ENCODE peak calls at places on chromosomes 11 and 22, in seven cellular contexts. One of them, this sample, is unnamed.

GRCh38 chr22:45998638-45999378 is 21.8 kb upstream of the WNT7B start:
- DNase-seq in GDM1: no peak
- DNase-seq in NCI-H2107: no peak
- DNase-seq in HEK293T: no peak
- DNase-seq in CD8-positive, alpha-beta memory T cell: no peak
- DNase-seq in NCI-H1436 treated with DMSO at 0.1 percent for 48 hours: no peak
- DNase-seq in M059J: no peak
- DNase-seq in this sample: peak; percentile 69

GRCh38 chr11:93585758-93586157 is 42.6 kb upstream of the SMCO4 start:
- DNase-seq in GDM1: no peak
- DNase-seq in CD8-positive, alpha-beta memory T cell: no peak
- DNase-seq in NCI-H1436 treated with DMSO at 0.1 percent for 48 hours: no peak
- DNase-seq in HEK293T: no peak
- DNase-seq in M059J: peak; percentile 67
- DNase-seq in NCI-H2107: no peak
- DNase-seq in this sample: no peak

GRCh38 chr11:77789061-77789730 is 31.3 kb downstream of the RSF1 start:
- DNase-seq in HEK293T: peak; percentile 12
- DNase-seq in M059J: no peak
- DNase-seq in NCI-H2107: no peak
- DNase-seq in CD8-positive, alpha-beta memory T cell: no peak
- DNase-seq in GDM1: no peak
- DNase-seq in NCI-H1436 treated with DMSO at 0.1 percent for 48 hours: no peak
- DNase-seq in this sample: no peak

GRCh38 chr11:43756575-43756974 is 76.0 kb downstream of the HSD17B12 start:
- DNase-seq in NCI-H1436 treated with DMSO at 0.1 percent for 48 hours: no peak
- DNase-seq in GDM1: no peak
- DNase-seq in CD8-positive, alpha-beta memory T cell: no peak
- DNase-seq in NCI-H2107: no peak
- DNase-seq in HEK293T: no peak
- DNase-seq in M059J: peak; percentile 8
- DNase-seq in this sample: no peak

GRCh38 chr11:92322225-92322624 is 97.6 kb downstream of the FAT3 start:
- DNase-seq in M059J: peak; percentile 84
- DNase-seq in NCI-H2107: no peak
- DNase-seq in HEK293T: no peak
- DNase-seq in GDM1: no peak
- DNase-seq in NCI-H1436 treated with DMSO at 0.1 percent for 48 hours: no peak
- DNase-seq in CD8-positive, alpha-beta memory T cell: no peak
- DNase-seq in this sample: no peak

GRCh38 chr11:101428918-101429317 is 154.9 kb downstream of the TRPC6 start:
- DNase-seq in NCI-H2107: no peak
- DNase-seq in HEK293T: peak; percentile 24
- DNase-seq in CD8-positive, alpha-beta memory T cell: no peak
- DNase-seq in M059J: peak; percentile 37
- DNase-seq in GDM1: no peak
- DNase-seq in NCI-H1436 treated with DMSO at 0.1 percent for 48 hours: no peak
- DNase-seq in this sample: no peak

GRCh38 chr22:19524170-19525115 is at the start of gene CLDN5:
- DNase-seq in M059J: no peak
- DNase-seq in HEK293T: peak; percentile 6
- DNase-seq in GDM1: no peak
- DNase-seq in NCI-H1436 treated with DMSO at 0.1 percent for 48 hours: no peak
- DNase-seq in NCI-H2107: peak; percentile 77
- DNase-seq in CD8-positive, alpha-beta memory T cell: no peak
- DNase-seq in this sample: peak; percentile 76

GRCh38 chr22:44085743-44086741 is 61.9 kb downstream of the PARVB start:
- DNase-seq in M059J: peak; percentile 64
- DNase-seq in HEK293T: peak; percentile 40
- DNase-seq in GDM1: peak; percentile 42
- DNase-seq in NCI-H2107: peak; percentile 21
- DNase-seq in NCI-H1436 treated with DMSO at 0.1 percent for 48 hours: peak; percentile 1
- DNase-seq in CD8-positive, alpha-beta memory T cell: no peak
- DNase-seq in this sample: no peak

GRCh38 chr11:94845622-94846021 is 77.5 kb downstream of the AMOTL1 start:
- DNase-seq in NCI-H2107: no peak
- DNase-seq in GDM1: no peak
- DNase-seq in CD8-positive, alpha-beta memory T cell: no peak
- DNase-seq in NCI-H1436 treated with DMSO at 0.1 percent for 48 hours: no peak
- DNase-seq in HEK293T: no peak
- DNase-seq in M059J: peak; percentile 13
- DNase-seq in this sample: no peak

GRCh38 chr11:59560290-59560701 is 49.0 kb downstream of the OR4D9 start:
- DNase-seq in NCI-H1436 treated with DMSO at 0.1 percent for 48 hours: no peak
- DNase-seq in HEK293T: no peak
- DNase-seq in CD8-positive, alpha-beta memory T cell: peak; percentile 75
- DNase-seq in M059J: peak; percentile 84
- DNase-seq in NCI-H2107: peak; percentile 37
- DNase-seq in GDM1: peak; percentile 61
- DNase-seq in this sample: no peak

GRCh38 chr11:26579683-26580082 is 7.6 kb upstream of the MUC15 start:
- DNase-seq in CD8-positive, alpha-beta memory T cell: no peak
- DNase-seq in NCI-H1436 treated with DMSO at 0.1 percent for 48 hours: no peak
- DNase-seq in NCI-H2107: no peak
- DNase-seq in M059J: no peak
- DNase-seq in HEK293T: no peak
- DNase-seq in GDM1: no peak
- DNase-seq in this sample: no peak

GRCh38 chr11:76628408-76628947 is 42.1 kb downstream of the LRRC32 start:
- DNase-seq in GDM1: no peak
- DNase-seq in NCI-H2107: no peak
- DNase-seq in NCI-H1436 treated with DMSO at 0.1 percent for 48 hours: no peak
- DNase-seq in M059J: no peak
- DNase-seq in HEK293T: no peak
- DNase-seq in CD8-positive, alpha-beta memory T cell: no peak
- DNase-seq in this sample: no peak

GRCh38 chr11:9663699-9664275 is at the start of gene SWAP70:
- DNase-seq in CD8-positive, alpha-beta memory T cell: peak; percentile 66
- DNase-seq in NCI-H2107: no peak
- DNase-seq in GDM1: peak; percentile 70
- DNase-seq in NCI-H1436 treated with DMSO at 0.1 percent for 48 hours: no peak
- DNase-seq in HEK293T: peak; percentile 84
- DNase-seq in M059J: peak; percentile 88
- DNase-seq in this sample: peak; percentile 98

GRCh38 chr11:31779268-31779879 is 31.7 kb downstream of the PAX6 start:
- DNase-seq in M059J: peak; percentile 37
- DNase-seq in CD8-positive, alpha-beta memory T cell: no peak
- DNase-seq in NCI-H2107: no peak
- DNase-seq in GDM1: no peak
- DNase-seq in HEK293T: no peak
- DNase-seq in NCI-H1436 treated with DMSO at 0.1 percent for 48 hours: no peak
- DNase-seq in this sample: no peak

GRCh38 chr11:85661972-85662664 is 2.8 kb downstream of the CREBZF start:
- DNase-seq in NCI-H2107: no peak
- DNase-seq in GDM1: no peak
- DNase-seq in M059J: no peak
- DNase-seq in HEK293T: no peak
- DNase-seq in NCI-H1436 treated with DMSO at 0.1 percent for 48 hours: no peak
- DNase-seq in CD8-positive, alpha-beta memory T cell: no peak
- DNase-seq in this sample: no peak

GRCh38 chr11:33936745-33937612 is 45.1 kb upstream of the LMO2 start:
- DNase-seq in NCI-H2107: peak; percentile 74
- DNase-seq in M059J: peak; percentile 68
- DNase-seq in GDM1: no peak
- DNase-seq in NCI-H1436 treated with DMSO at 0.1 percent for 48 hours: peak; percentile 32
- DNase-seq in CD8-positive, alpha-beta memory T cell: no peak
- DNase-seq in HEK293T: no peak
- DNase-seq in this sample: no peak

GRCh38 chr22:22213231-22213630 is 31.4 kb upstream of the VPREB1 start:
- DNase-seq in NCI-H2107: no peak
- DNase-seq in CD8-positive, alpha-beta memory T cell: no peak
- DNase-seq in GDM1: no peak
- DNase-seq in NCI-H1436 treated with DMSO at 0.1 percent for 48 hours: no peak
- DNase-seq in HEK293T: no peak
- DNase-seq in M059J: no peak
- DNase-seq in this sample: no peak

GRCh38 chr11:16739326-16739875 is 954 bp downstream of the C11orf58 start:
- DNase-seq in NCI-H1436 treated with DMSO at 0.1 percent for 48 hours: no peak
- DNase-seq in NCI-H2107: no peak
- DNase-seq in CD8-positive, alpha-beta memory T cell: peak; percentile 14
- DNase-seq in GDM1: no peak
- DNase-seq in HEK293T: peak; percentile 12
- DNase-seq in M059J: peak; percentile 65
- DNase-seq in this sample: no peak

GRCh38 chr22:26372890-26373289 is 56.2 kb upstream of the ASPHD2 start:
- DNase-seq in HEK293T: no peak
- DNase-seq in GDM1: no peak
- DNase-seq in CD8-positive, alpha-beta memory T cell: no peak
- DNase-seq in NCI-H1436 treated with DMSO at 0.1 percent for 48 hours: no peak
- DNase-seq in M059J: no peak
- DNase-seq in NCI-H2107: no peak
- DNase-seq in this sample: no peak

GRCh38 chr22:31173386-31174145 is 13.6 kb downstream of the RNF185 start:
- DNase-seq in HEK293T: no peak
- DNase-seq in GDM1: no peak
- DNase-seq in CD8-positive, alpha-beta memory T cell: no peak
- DNase-seq in M059J: peak; percentile 87
- DNase-seq in NCI-H1436 treated with DMSO at 0.1 percent for 48 hours: no peak
- DNase-seq in NCI-H2107: no peak
- DNase-seq in this sample: no peak

GRCh38 chr11:134332189-134332631 is 422 bp downstream of the GLB1L2 start:
- DNase-seq in CD8-positive, alpha-beta memory T cell: no peak
- DNase-seq in HEK293T: peak; percentile 49
- DNase-seq in M059J: no peak
- DNase-seq in NCI-H1436 treated with DMSO at 0.1 percent for 48 hours: no peak
- DNase-seq in NCI-H2107: no peak
- DNase-seq in GDM1: no peak
- DNase-seq in this sample: peak; percentile 85

GRCh38 chr22:39291501-39291900 is 27.9 kb downstream of the RPL3 start:
- DNase-seq in CD8-positive, alpha-beta memory T cell: no peak
- DNase-seq in M059J: no peak
- DNase-seq in NCI-H2107: no peak
- DNase-seq in NCI-H1436 treated with DMSO at 0.1 percent for 48 hours: no peak
- DNase-seq in HEK293T: no peak
- DNase-seq in GDM1: no peak
- DNase-seq in this sample: no peak

GRCh38 chr11:1484061-1484671 is 2.4 kb downstream of the MOB2 start:
- DNase-seq in GDM1: no peak
- DNase-seq in NCI-H2107: no peak
- DNase-seq in NCI-H1436 treated with DMSO at 0.1 percent for 48 hours: no peak
- DNase-seq in M059J: no peak
- DNase-seq in HEK293T: no peak
- DNase-seq in CD8-positive, alpha-beta memory T cell: no peak
- DNase-seq in this sample: peak; percentile 52

GRCh38 chr11:126464796-126465195 is 109.3 kb downstream of the ST3GAL4 start:
- DNase-seq in NCI-H2107: no peak
- DNase-seq in NCI-H1436 treated with DMSO at 0.1 percent for 48 hours: no peak
- DNase-seq in M059J: no peak
- DNase-seq in GDM1: peak; percentile 74
- DNase-seq in CD8-positive, alpha-beta memory T cell: no peak
- DNase-seq in HEK293T: no peak
- DNase-seq in this sample: no peak

GRCh38 chr22:39710380-39711117 is 140.0 kb downstream of the CACNA1I start:
- DNase-seq in CD8-positive, alpha-beta memory T cell: no peak
- DNase-seq in M059J: no peak
- DNase-seq in NCI-H2107: no peak
- DNase-seq in HEK293T: no peak
- DNase-seq in NCI-H1436 treated with DMSO at 0.1 percent for 48 hours: no peak
- DNase-seq in GDM1: no peak
- DNase-seq in this sample: no peak

GRCh38 chr11:69650832-69651344 is 9.9 kb downstream of the CCND1 start:
- DNase-seq in NCI-H2107: no peak
- DNase-seq in CD8-positive, alpha-beta memory T cell: no peak
- DNase-seq in M059J: no peak
- DNase-seq in HEK293T: no peak
- DNase-seq in GDM1: no peak
- DNase-seq in NCI-H1436 treated with DMSO at 0.1 percent for 48 hours: no peak
- DNase-seq in this sample: peak; percentile 54

GRCh38 chr11:96052921-96053631 is 129.2 kb upstream of the MTMR2 start:
- DNase-seq in NCI-H2107: no peak
- DNase-seq in NCI-H1436 treated with DMSO at 0.1 percent for 48 hours: no peak
- DNase-seq in CD8-positive, alpha-beta memory T cell: no peak
- DNase-seq in M059J: peak; percentile 88
- DNase-seq in HEK293T: no peak
- DNase-seq in GDM1: no peak
- DNase-seq in this sample: no peak

GRCh38 chr11:49208006-49208721 is at the start of gene FOLH1:
- DNase-seq in NCI-H2107: no peak
- DNase-seq in GDM1: no peak
- DNase-seq in M059J: peak; percentile 0
- DNase-seq in CD8-positive, alpha-beta memory T cell: no peak
- DNase-seq in NCI-H1436 treated with DMSO at 0.1 percent for 48 hours: no peak
- DNase-seq in HEK293T: peak; percentile 4
- DNase-seq in this sample: peak; percentile 75

GRCh38 chr11:117185739-117186430 is 7.3 kb downstream of the SIDT2 start:
- DNase-seq in NCI-H2107: no peak
- DNase-seq in M059J: no peak
- DNase-seq in NCI-H1436 treated with DMSO at 0.1 percent for 48 hours: no peak
- DNase-seq in HEK293T: no peak
- DNase-seq in CD8-positive, alpha-beta memory T cell: no peak
- DNase-seq in GDM1: no peak
- DNase-seq in this sample: peak; percentile 77

GRCh38 chr11:48037709-48038468 is 57.5 kb downstream of the PTPRJ start:
- DNase-seq in CD8-positive, alpha-beta memory T cell: no peak
- DNase-seq in NCI-H1436 treated with DMSO at 0.1 percent for 48 hours: no peak
- DNase-seq in GDM1: no peak
- DNase-seq in HEK293T: no peak
- DNase-seq in M059J: peak; percentile 75
- DNase-seq in NCI-H2107: no peak
- DNase-seq in this sample: peak; percentile 30

GRCh38 chr22:30502153-30502552 is 3.3 kb downstream of the SEC14L4 start:
- DNase-seq in HEK293T: no peak
- DNase-seq in GDM1: no peak
- DNase-seq in NCI-H1436 treated with DMSO at 0.1 percent for 48 hours: no peak
- DNase-seq in NCI-H2107: no peak
- DNase-seq in CD8-positive, alpha-beta memory T cell: no peak
- DNase-seq in M059J: no peak
- DNase-seq in this sample: no peak

GRCh38 chr11:107916671-107917241 is 11.5 kb upstream of the RAB39A start:
- DNase-seq in CD8-positive, alpha-beta memory T cell: no peak
- DNase-seq in NCI-H1436 treated with DMSO at 0.1 percent for 48 hours: no peak
- DNase-seq in NCI-H2107: no peak
- DNase-seq in GDM1: peak; percentile 26
- DNase-seq in HEK293T: peak; percentile 72
- DNase-seq in M059J: no peak
- DNase-seq in this sample: no peak

GRCh38 chr11:1219836-1220810 is 2.7 kb upstream of the MUC5B start:
- DNase-seq in CD8-positive, alpha-beta memory T cell: no peak
- DNase-seq in NCI-H2107: no peak
- DNase-seq in HEK293T: no peak
- DNase-seq in GDM1: no peak
- DNase-seq in NCI-H1436 treated with DMSO at 0.1 percent for 48 hours: no peak
- DNase-seq in M059J: no peak
- DNase-seq in this sample: peak; percentile 76

GRCh38 chr11:94638902-94639373 is 71.8 kb downstream of the PIWIL4 start:
- DNase-seq in HEK293T: no peak
- DNase-seq in M059J: peak; percentile 25
- DNase-seq in NCI-H2107: no peak
- DNase-seq in CD8-positive, alpha-beta memory T cell: no peak
- DNase-seq in NCI-H1436 treated with DMSO at 0.1 percent for 48 hours: no peak
- DNase-seq in GDM1: no peak
- DNase-seq in this sample: no peak

GRCh38 chr11:95793111-95793510 is 2.8 kb downstream of the CEP57 start:
- DNase-seq in M059J: no peak
- DNase-seq in CD8-positive, alpha-beta memory T cell: no peak
- DNase-seq in GDM1: no peak
- DNase-seq in NCI-H1436 treated with DMSO at 0.1 percent for 48 hours: no peak
- DNase-seq in NCI-H2107: no peak
- DNase-seq in HEK293T: no peak
- DNase-seq in this sample: no peak

GRCh38 chr11:126282361-126282741 is 542 bp upstream of the TIRAP start:
- DNase-seq in HEK293T: peak; percentile 48
- DNase-seq in NCI-H2107: no peak
- DNase-seq in NCI-H1436 treated with DMSO at 0.1 percent for 48 hours: no peak
- DNase-seq in GDM1: no peak
- DNase-seq in M059J: peak; percentile 32
- DNase-seq in CD8-positive, alpha-beta memory T cell: peak; percentile 22
- DNase-seq in this sample: peak; percentile 85

This sample was measured in spleen.